ENCODE peak calls at places on chromosomes 12 and 14, in five cellular contexts. Z is PC-3, H is H1, F is endothelial cell of umbilical vein, M is neural progenitor cell. U is an unnamed sample.

GRCh38 chr14:85907536-85907935 is 377.6 kb downstream of the FLRT2 start:
- DNase-seq in H (no peak), Z (no peak), F (no peak), M (peak), U (no peak)

GRCh38 chr12:76032043-76032981 is 736 bp upstream of the PHLDA1 start:
- DNase-seq in Z (peak), F (peak), M (peak), H (no peak), U (no peak)

GRCh38 chr14:53411110-53411509 is 258.0 kb upstream of the DDHD1 start:
- DNase-seq in F (no peak), H (no peak), Z (no peak), M (no peak), U (no peak)

GRCh38 chr12:28191690-28192089 is 1.4 kb downstream of the CCDC91 start:
- DNase-seq in Z (no peak), M (no peak), F (peak), H (no peak), U (peak)

GRCh38 chr12:109053382-109054123 is 1.2 kb downstream of the USP30 start:
- DNase-seq in M (peak), Z (no peak), H (no peak), F (no peak), U (peak)

GRCh38 chr12:47828967-47829482 is 9.3 kb upstream of the HDAC7 start:
- DNase-seq in Z (peak), H (no peak), M (no peak), F (peak), U (no peak)

GRCh38 chr14:95256011-95256775 is 63.5 kb downstream of the CLMN start:
- DNase-seq in M (peak), Z (no peak), H (no peak), F (no peak), U (no peak)

GRCh38 chr12:47742253-47742825 is 16.3 kb downstream of the RAPGEF3 start:
- DNase-seq in M (peak), F (peak), H (no peak), Z (peak), U (peak)

GRCh38 chr12:59695379-59695778 is 99.5 kb downstream of the SLC16A7 start:
- DNase-seq in H (no peak), M (no peak), Z (peak), F (no peak), U (no peak)

GRCh38 chr14:34750670-34751069 is 36.3 kb upstream of the CFL2 start:
- DNase-seq in Z (no peak), H (no peak), M (no peak), F (peak), U (no peak)

GRCh38 chr12:122067966-122068365 is 10.6 kb upstream of the MLXIP start:
- DNase-seq in M (no peak), H (no peak), Z (no peak), F (peak), U (peak)

GRCh38 chr12:27627123-27627835 is 69.0 kb upstream of the REP15 start:
- DNase-seq in Z (peak), M (no peak), H (no peak), F (peak), U (no peak)

GRCh38 chr14:67722293-67722692 is 20.6 kb downstream of the RDH12 start:
- DNase-seq in F (no peak), Z (no peak), H (no peak), M (peak), U (no peak)

GRCh38 chr14:97277711-97278110 is 480.5 kb downstream of the VRK1 start:
- DNase-seq in F (no peak), H (no peak), M (peak), Z (no peak), U (no peak)

GRCh38 chr14:53581497-53581896 is 375.1 kb downstream of the BMP4 start:
- DNase-seq in F (no peak), M (no peak), H (no peak), Z (no peak), U (no peak)

GRCh38 chr12:88202500-88202899 is 60.4 kb downstream of the TMTC3 start:
- DNase-seq in F (no peak), M (no peak), Z (no peak), H (no peak), U (no peak)

GRCh38 chr12:93122089-93122488 is 193.0 kb upstream of the EEA1 start:
- DNase-seq in F (no peak), Z (peak), M (no peak), H (no peak), U (no peak)

GRCh38 chr14:91350813-91351507 is 66.7 kb downstream of the CCDC88C start:
- DNase-seq in M (no peak), Z (no peak), F (no peak), H (no peak), U (peak)

GRCh38 chr12:80033457-80033856 is 65.9 kb upstream of the OTOGL start:
- DNase-seq in H (no peak), F (no peak), M (no peak), Z (peak), U (no peak)

GRCh38 chr14:65847065-65847847 is 434.7 kb downstream of the FUT8 start:
- DNase-seq in M (no peak), H (no peak), F (no peak), Z (no peak), U (peak)

GRCh38 chr14:64625363-64626232 is 75.8 kb downstream of the PPP1R36 start:
- DNase-seq in M (no peak), F (peak), Z (no peak), H (no peak), U (no peak)

GRCh38 chr12:75744607-75745256 is 233.3 kb upstream of the KRR1 start:
- DNase-seq in H (no peak), Z (no peak), F (no peak), M (no peak), U (no peak)

GRCh38 chr12:25872137-25872536 is 86.3 kb upstream of the RASSF8 start:
- DNase-seq in H (no peak), Z (peak), F (no peak), M (no peak), U (no peak)

GRCh38 chr12:63457857-63458256 is 210.4 kb downstream of the DPY19L2 start:
- DNase-seq in M (no peak), H (no peak), Z (no peak), F (no peak), U (no peak)

GRCh38 chr14:84442481-84442880 is 1087.5 kb upstream of the FLRT2 start:
- DNase-seq in Z (peak), F (peak), M (no peak), H (no peak), U (no peak)

GRCh38 chr12:108622425-108622824 is 11.3 kb downstream of the SELPLG start:
- DNase-seq in F (peak), M (peak), Z (no peak), H (no peak), U (no peak)

GRCh38 chr12:131388164-131388795 is 322.6 kb upstream of the SFSWAP start:
- DNase-seq in F (no peak), M (no peak), Z (no peak), H (no peak), U (no peak)

GRCh38 chr12:38904932-38905479 is 385 bp downstream of the CPNE8 start:
- DNase-seq in H (no peak), Z (peak), F (peak), M (peak), U (no peak)

GRCh38 chr14:96204151-96205058 is at the start of gene BDKRB2:
- DNase-seq in F (peak), H (peak), Z (peak), M (peak), U (no peak)

GRCh38 chr12:45893240-45893639 is 97.1 kb downstream of the SCAF11 start:
- DNase-seq in F (no peak), M (peak), H (no peak), Z (peak), U (no peak)

GRCh38 chr14:49578141-49578540 is 8.0 kb downstream of the RPS29 start:
- DNase-seq in M (no peak), F (no peak), Z (no peak), H (no peak), U (no peak)
- TF ChIP-seq CTCF in M (no peak), F (no peak), Z (no peak), H (no peak), U (no peak)

GRCh38 chr12:120370343-120371243 is 1.6 kb upstream of the MSI1 start:
- DNase-seq in H (no peak), Z (no peak), M (no peak), F (no peak), U (no peak)
- TF ChIP-seq EZH2 in H (no peak), Z (no peak), M (no peak), F (no peak), U (no peak)

DNA sequence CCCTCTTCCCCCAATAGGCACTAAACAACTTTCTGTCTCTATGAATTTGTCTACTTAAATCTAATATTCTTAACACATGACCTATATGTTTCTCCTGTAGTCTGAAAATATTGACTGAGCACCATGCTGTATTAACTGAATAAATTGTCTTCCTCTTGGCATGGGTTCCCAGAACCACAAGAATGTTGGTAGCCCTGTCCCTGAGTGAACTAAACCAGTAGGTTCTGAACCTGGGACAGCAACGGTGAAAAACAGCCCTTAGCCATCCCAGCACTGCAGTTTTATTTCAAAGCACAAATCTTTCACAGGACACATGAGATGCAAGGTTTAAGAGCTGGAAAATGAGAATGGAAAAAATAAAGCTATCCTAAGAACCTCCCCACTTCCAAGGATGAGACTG is 20.4 kb upstream of the HSP90B1 start:
- DNase-seq in M (no peak), H (no peak), Z (no peak), F (no peak), U (no peak)
- H3K4me2 ChIP-seq in M (no peak), H (no peak), Z (no peak), F (no peak), U (no peak)

GRCh38 chr12:254912-255311 is 7.7 kb downstream of the SLC6A13 start:
- DNase-seq in F (no peak), H (no peak), M (no peak), Z (no peak), U (no peak)

GRCh38 chr12:252634-253033 is 10.0 kb downstream of the SLC6A13 start:
- DNase-seq in M (no peak), F (no peak), Z (no peak), H (no peak), U (no peak)

GRCh38 chr12:256225-256624 is 6.4 kb downstream of the SLC6A13 start:
- DNase-seq in M (no peak), F (no peak), Z (no peak), H (no peak), U (no peak)

GRCh38 chr12:253116-253831 is 9.4 kb downstream of the SLC6A13 start:
- DNase-seq in Z (no peak), F (no peak), H (no peak), M (no peak), U (no peak)

DNA sequence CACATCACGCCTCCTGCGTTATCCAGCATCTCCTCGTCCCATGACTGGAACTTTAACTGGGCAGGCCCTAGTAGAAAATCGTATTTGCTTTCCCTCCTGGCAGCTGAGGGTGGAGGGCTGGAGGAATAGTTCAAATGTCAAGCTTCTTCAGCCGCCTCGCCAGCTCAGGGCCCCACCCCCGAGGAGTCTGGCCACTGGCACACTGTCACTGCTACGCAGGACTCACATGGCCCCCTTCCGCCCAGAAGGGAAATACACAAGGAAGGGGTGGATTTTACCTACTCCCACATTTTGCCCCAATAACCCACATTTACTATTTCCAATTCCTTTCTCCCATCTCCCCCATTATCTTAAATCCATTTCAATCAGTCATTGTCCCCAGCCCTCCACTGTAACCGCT is 8.6 kb downstream of the SLC6A13 start:
- DNase-seq in F (no peak), H (no peak), Z (no peak), M (peak), U (no peak)
- TF ChIP-seq CTCF in F (no peak), H (no peak), Z (no peak), M (no peak), U (no peak)

GRCh38 chr12:53752192-53752601 is 418 bp upstream of the CISTR start:
- DNase-seq in Z (no peak), M (no peak), H (no peak), F (no peak), U (no peak)
- TF ChIP-seq EZH2 in Z (no peak), M (peak), H (peak), F (no peak), U (no peak)

DNA sequence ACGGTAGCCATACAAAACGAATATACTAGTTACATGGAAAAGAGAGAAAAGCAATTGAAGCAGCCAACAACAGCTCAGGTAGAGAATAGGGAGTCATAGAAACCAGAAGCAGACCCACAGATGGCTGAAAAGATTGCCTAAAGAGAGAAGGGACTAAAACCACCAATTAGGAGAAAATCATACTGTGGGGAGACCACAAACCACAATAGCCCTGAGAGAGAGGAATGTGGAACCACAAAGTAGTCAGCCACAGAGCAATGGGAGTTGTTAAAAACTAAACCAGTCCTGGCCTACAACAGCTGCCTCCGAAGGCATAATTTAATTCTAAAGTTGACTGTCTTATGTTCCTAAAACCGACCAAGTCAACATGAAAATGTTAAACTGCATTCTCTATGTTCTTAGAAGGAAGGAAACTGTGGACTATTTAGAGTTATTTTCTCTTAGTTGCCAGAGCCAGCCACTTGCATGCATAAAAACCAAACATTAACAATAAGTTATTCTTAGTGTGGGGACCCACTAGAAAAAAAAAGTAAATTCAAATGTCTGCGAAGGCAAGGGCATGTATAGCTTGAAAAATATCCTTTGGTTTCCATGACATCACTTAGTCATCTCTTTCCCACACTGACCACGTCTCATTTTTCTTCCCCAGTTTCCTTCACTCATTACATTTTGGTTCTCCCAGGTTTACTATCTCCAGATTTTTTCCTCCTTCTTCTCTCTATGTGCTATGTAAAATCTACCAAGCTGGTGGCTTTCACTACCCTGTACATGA is 398.0 kb downstream of the NOVA1 start:
- DNase-seq in M (no peak), H (no peak), F (no peak), Z (peak), U (peak)
- H3K4me2 ChIP-seq in M (no peak), H (no peak), F (no peak), Z (peak), U (no peak)

DNA sequence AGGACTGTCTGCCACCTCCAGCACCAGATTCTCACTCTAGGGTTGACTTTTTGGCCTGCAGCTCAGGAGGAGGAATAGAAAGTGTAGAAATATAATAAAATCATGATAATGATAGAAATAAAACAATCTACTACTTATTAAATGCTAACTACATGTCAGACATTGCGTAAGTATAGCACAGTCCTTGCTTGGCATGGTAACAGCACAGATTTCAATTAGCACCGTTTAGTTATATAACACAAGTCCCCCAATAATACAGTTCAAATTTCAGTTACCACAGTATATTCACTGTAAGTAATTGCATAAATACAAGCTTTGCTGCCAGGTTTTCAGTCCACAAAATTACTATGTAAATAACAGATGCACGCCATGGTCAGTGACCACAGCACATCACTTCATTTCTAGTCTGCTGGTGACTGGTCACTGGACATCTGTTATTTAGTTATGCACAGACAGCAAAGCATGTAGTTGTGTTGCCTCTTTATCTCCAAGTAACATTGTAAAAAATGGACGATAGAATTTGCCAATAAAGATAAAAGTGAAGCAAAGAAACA is 6.5 kb upstream of the GLT8D2 start:
- DNase-seq in Z (no peak), H (no peak), F (no peak), M (no peak), U (no peak)
- TF ChIP-seq CTCF in Z (no peak), H (no peak), F (no peak), M (no peak), U (no peak)

GRCh38 chr12:51847830-51848727 is at the start of gene FIGNL2:
- DNase-seq in F (peak), M (peak), H (no peak), Z (no peak), U (no peak)
- TF ChIP-seq EZH2 in F (no peak), M (no peak), H (no peak), Z (no peak), U (no peak)

GRCh38 chr12:42140901-42141300 is 3.8 kb downstream of the GXYLT1 start:
- DNase-seq in Z (peak), M (peak), F (no peak), H (no peak), U (no peak)
- H3K4me2 ChIP-seq in Z (no peak), M (no peak), F (no peak), H (no peak), U (no peak)

GRCh38 chr12:9079883-9080673 is 35.6 kb downstream of the A2M start:
- DNase-seq in M (no peak), Z (no peak), H (no peak), F (no peak), U (no peak)
- TF ChIP-seq CTCF in M (no peak), Z (no peak), H (no peak), F (no peak), U (no peak)

U was measured in DND-41.